ENCODE peak calls at places on chromosomes 4 and X, in four cellular contexts. One of them, this sample, is unnamed.
A peak's percentile ranks its signal among the peaks of the same experiment; 100 is the strongest.

GRCh38 chrX:122866527-122866926 is 317.6 kb upstream of the GRIA3 start:
- DNase-seq in iris pigment epithelial cell: peak; percentile 83
- DNase-seq in uterus: no peak
- DNase-seq in posterior vena cava: no peak
- DNase-seq in this sample: peak; percentile 86

GRCh38 chr4:14301993-14302392 is 674.5 kb upstream of the BOD1L1 start:
- DNase-seq in iris pigment epithelial cell: no peak
- DNase-seq in posterior vena cava: no peak
- DNase-seq in uterus: no peak
- DNase-seq in this sample: no peak

GRCh38 chrX:135549519-135549918 is 29.1 kb downstream of the INTS6L start:
- DNase-seq in uterus: no peak
- DNase-seq in iris pigment epithelial cell: no peak
- DNase-seq in posterior vena cava: no peak
- DNase-seq in this sample: no peak

GRCh38 chr4:42655921-42656735 is 777 bp downstream of the ATP8A1 start:
- DNase-seq in uterus: peak; percentile 19
- DNase-seq in iris pigment epithelial cell: peak; percentile 12
- DNase-seq in posterior vena cava: peak; percentile 86
- DNase-seq in this sample: no peak

GRCh38 chr4:41329361-41329760 is 72.6 kb downstream of the UCHL1 start:
- DNase-seq in iris pigment epithelial cell: no peak
- DNase-seq in uterus: no peak
- DNase-seq in posterior vena cava: no peak
- DNase-seq in this sample: no peak

GRCh38 chr4:188127157-188127874 is 11.9 kb upstream of the TRIML1 start:
- DNase-seq in uterus: no peak
- DNase-seq in posterior vena cava: no peak
- DNase-seq in iris pigment epithelial cell: peak; percentile 91
- DNase-seq in this sample: peak; percentile 46

GRCh38 chr4:47862297-47862696 is 24.4 kb upstream of the CORIN start:
- DNase-seq in uterus: no peak
- DNase-seq in posterior vena cava: no peak
- DNase-seq in iris pigment epithelial cell: peak; percentile 83
- DNase-seq in this sample: peak; percentile 54

GRCh38 chr4:132330994-132331393 is 818.1 kb upstream of the PCDH10 start:
- DNase-seq in uterus: no peak
- DNase-seq in posterior vena cava: no peak
- DNase-seq in iris pigment epithelial cell: peak; percentile 21
- DNase-seq in this sample: no peak

GRCh38 chr4:21649691-21650090 is 298.9 kb downstream of the KCNIP4 start:
- DNase-seq in iris pigment epithelial cell: no peak
- DNase-seq in posterior vena cava: no peak
- DNase-seq in uterus: no peak
- DNase-seq in this sample: no peak

GRCh38 chr4:185256444-185256843 is 47.0 kb downstream of the SNX25 start:
- DNase-seq in posterior vena cava: no peak
- DNase-seq in uterus: no peak
- DNase-seq in iris pigment epithelial cell: peak; percentile 90
- DNase-seq in this sample: peak; percentile 80

This sample was measured in amniotic epithelial cell.